ENCODE peak calls at places on chromosomes 5 and 9, in seven cellular contexts. C is heart right ventricle, A is prostate gland, R is heart left ventricle, B is brain microvascular endothelial cell, Q is GM06990, M is endothelial cell. I is an unnamed sample.

GRCh38 chr5:42566658-42567313 is 143.5 kb downstream of the GHR start:
- DNase-seq in C (peak; percentile 42), A (no peak), R (no peak), B (no peak), Q (no peak), M (no peak), I (no peak)

GRCh38 chr5:172595591-172596455 is 45.2 kb upstream of the NEURL1B start:
- DNase-seq in C (no peak), A (no peak), R (no peak), B (no peak), Q (no peak), M (no peak), I (no peak)

GRCh38 chr5:175598774-175599173 is 59.1 kb upstream of the HRH2 start:
- DNase-seq in C (peak; percentile 24), A (no peak), R (no peak), B (no peak), Q (no peak), M (no peak), I (no peak)

GRCh38 chr9:30075451-30076199 is 2308.8 kb upstream of the ACO1 start:
- DNase-seq in C (no peak), A (no peak), R (no peak), B (no peak), Q (no peak), M (no peak), I (no peak)

GRCh38 chr9:105309531-105309931 is 65.1 kb downstream of the SLC44A1 start:
- DNase-seq in C (no peak), A (no peak), R (no peak), B (no peak), Q (no peak), M (no peak), I (no peak)

GRCh38 chr9:68496356-68496755 is 44.3 kb downstream of the TMEM252 start:
- DNase-seq in C (no peak), A (no peak), R (no peak), B (no peak), Q (no peak), M (no peak), I (no peak)

GRCh38 chr5:58666141-58666540 is 83.3 kb downstream of the RAB3C start:
- DNase-seq in C (no peak), A (no peak), R (no peak), B (no peak), Q (no peak), M (no peak), I (no peak)

GRCh38 chr9:122464633-122465567 is 12.8 kb downstream of the OR1J1 start:
- DNase-seq in C (peak; percentile 83), A (peak; percentile 92), R (peak; percentile 66), B (peak; percentile 89), Q (peak; percentile 24), M (peak; percentile 67), I (peak; percentile 69)

GRCh38 chr5:84168841-84169240 is 215.8 kb downstream of the EDIL3 start:
- DNase-seq in C (no peak), A (no peak), R (no peak), B (no peak), Q (no peak), M (no peak), I (no peak)

GRCh38 chr9:120043448-120043847 is 536.5 kb downstream of the CDK5RAP2 start:
- DNase-seq in C (no peak), A (peak; percentile 5), R (no peak), B (no peak), Q (no peak), M (no peak), I (no peak)

GRCh38 chr5:43663916-43664315 is 60.9 kb downstream of the NNT start:
- DNase-seq in C (no peak), A (no peak), R (no peak), B (no peak), Q (no peak), M (no peak), I (no peak)

GRCh38 chr9:37415011-37415719 is 7.3 kb upstream of the GRHPR start:
- DNase-seq in C (peak; percentile 61), A (peak; percentile 56), R (peak; percentile 62), B (peak; percentile 69), Q (peak; percentile 53), M (peak; percentile 84), I (peak; percentile 80)

GRCh38 chr5:118614701-118615475 is 373.5 kb downstream of the DTWD2 start:
- DNase-seq in C (no peak), A (no peak), R (no peak), B (no peak), Q (no peak), M (no peak), I (no peak)

GRCh38 chr9:116202219-116202912 is 48.8 kb downstream of the PAPPA start:
- DNase-seq in C (no peak), A (peak; percentile 6), R (no peak), B (no peak), Q (no peak), M (no peak), I (no peak)

GRCh38 chr5:135386096-135386495 is 12.9 kb downstream of the MACROH2A1 start:
- DNase-seq in C (no peak), A (no peak), R (no peak), B (no peak), Q (no peak), M (no peak), I (no peak)

GRCh38 chr5:59197911-59198310 is 615.0 kb downstream of the RAB3C start:
- DNase-seq in C (no peak), A (no peak), R (no peak), B (no peak), Q (no peak), M (no peak), I (no peak)

GRCh38 chr5:5424736-5425135 is 2.3 kb downstream of the ICE1 start:
- DNase-seq in C (no peak), A (no peak), R (no peak), B (no peak), Q (no peak), M (no peak), I (no peak)

GRCh38 chr5:73826761-73827450 is 200.9 kb downstream of the ARHGEF28 start:
- DNase-seq in C (no peak), A (peak; percentile 83), R (no peak), B (peak; percentile 83), Q (no peak), M (no peak), I (no peak)

GRCh38 chr5:111070272-111071134 is 1.0 kb upstream of the TSLP start:
- DNase-seq in C (no peak), A (no peak), R (peak; percentile 37), B (no peak), Q (no peak), M (peak; percentile 50), I (peak; percentile 60)

GRCh38 chr5:133397432-133397831 is 214.9 kb downstream of the FSTL4 start:
- DNase-seq in C (no peak), A (no peak), R (no peak), B (no peak), Q (no peak), M (no peak), I (no peak)

GRCh38 chr9:91423785-91424402 is at the start of gene NFIL3:
- DNase-seq in C (peak; percentile 75), A (peak; percentile 82), R (peak; percentile 89), B (peak; percentile 49), Q (peak; percentile 83), M (peak; percentile 75), I (peak; percentile 73)

GRCh38 chr9:21754741-21755140 is 47.7 kb upstream of the MTAP start:
- DNase-seq in C (no peak), A (no peak), R (no peak), B (no peak), Q (no peak), M (no peak), I (no peak)

GRCh38 chr5:77437194-77437593 is 54.9 kb downstream of the WDR41 start:
- DNase-seq in C (no peak), A (no peak), R (no peak), B (no peak), Q (no peak), M (no peak), I (no peak)

DNA sequence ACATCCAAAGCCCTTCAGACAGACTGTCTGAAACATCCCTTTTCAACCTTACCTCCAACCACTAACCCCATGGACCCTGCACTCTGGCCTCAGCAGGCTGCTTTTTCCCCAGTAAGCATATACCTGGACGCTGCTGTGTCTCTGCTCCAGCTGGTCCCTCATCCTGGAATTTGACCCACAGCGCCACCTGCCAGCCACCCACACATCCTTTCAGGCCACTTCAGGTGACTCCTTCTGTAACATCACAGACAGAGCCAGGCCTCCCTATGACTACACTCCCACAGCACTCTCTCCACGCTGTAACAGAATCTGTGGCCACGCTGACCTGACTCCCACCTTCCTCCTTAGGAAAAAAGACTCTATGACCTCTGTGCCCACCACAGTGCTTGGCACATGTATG is 3.4 kb downstream of the MGAT1 start:
- DNase-seq in C (no peak), A (no peak), R (no peak), B (no peak), Q (no peak), M (peak; percentile 51), I (peak; percentile 46)
- TF ChIP-seq CTCF in C (peak; percentile 22), A (peak; percentile 33), R (no peak), B (peak; percentile 38), Q (peak; percentile 38), M (no peak), I (no peak)

DNA sequence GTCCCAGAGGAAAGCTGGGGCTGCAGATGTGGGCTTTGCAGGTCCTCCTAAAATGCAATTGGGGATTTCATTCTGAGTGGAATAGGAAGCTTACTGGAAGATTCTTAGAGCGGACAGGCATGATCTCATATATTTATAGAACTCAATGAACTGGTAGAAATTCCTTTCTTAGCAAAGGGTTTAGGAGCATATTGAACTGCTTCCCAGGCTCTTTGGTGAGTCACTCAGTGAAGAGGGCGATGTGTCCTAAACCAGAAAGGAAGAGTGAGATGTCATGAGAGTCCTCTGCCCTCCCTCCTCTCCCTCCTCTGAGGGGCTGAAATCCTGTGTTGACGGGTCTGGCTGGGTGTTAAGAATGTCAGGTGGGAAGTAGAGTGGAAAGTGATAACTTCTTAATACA is 26.3 kb upstream of the SEMA6A start:
- DNase-seq in C (no peak), A (no peak), R (no peak), B (peak; percentile 72), Q (no peak), M (no peak), I (no peak)
- TF ChIP-seq CTCF in C (no peak), A (no peak), R (no peak), B (no peak), Q (no peak), M (no peak), I (no peak)

GRCh38 chr5:98349990-98350365 is 423.5 kb upstream of the RGMB start:
- DNase-seq in C (no peak), A (no peak), R (no peak), B (no peak), Q (no peak), M (no peak), I (no peak)

GRCh38 chr5:98349251-98349989 is 424.0 kb upstream of the RGMB start:
- DNase-seq in C (no peak), A (no peak), R (no peak), B (peak; percentile 88), Q (no peak), M (no peak), I (no peak)
- TF ChIP-seq CTCF in C (no peak), A (no peak), R (no peak), B (peak; percentile 73), Q (peak; percentile 46), M (peak; percentile 57), I (no peak)

DNA sequence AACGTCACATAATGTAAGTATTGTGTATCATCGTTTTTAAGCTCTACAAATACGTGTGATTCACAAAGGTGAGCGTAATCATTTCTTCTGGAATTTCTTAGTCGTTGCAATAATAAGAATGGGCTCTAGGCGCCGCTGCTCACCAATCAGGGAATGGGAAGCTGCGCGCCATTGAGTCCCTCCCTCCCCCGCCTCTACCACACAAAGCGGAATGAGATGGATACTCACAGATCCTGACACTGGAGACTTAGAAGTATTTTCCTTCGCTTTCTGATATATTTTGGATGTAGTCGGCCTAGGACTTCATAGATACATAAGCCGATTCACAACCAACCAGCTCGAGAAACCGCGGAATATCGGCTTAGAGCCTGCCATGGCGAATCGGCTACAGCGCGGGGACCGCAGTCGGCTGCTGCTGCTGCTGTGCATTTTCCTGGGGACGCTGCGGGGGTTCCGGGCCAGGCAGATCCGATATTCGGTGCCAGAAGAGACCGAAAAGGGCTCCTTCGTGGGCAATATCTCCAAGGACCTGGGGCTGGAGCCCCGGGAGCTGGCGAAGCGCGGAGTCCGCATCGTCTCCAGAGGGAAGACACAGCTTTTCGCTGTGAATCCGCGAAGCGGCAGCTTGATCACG is at the start of gene PCDHGA11:
- DNase-seq in C (no peak), A (no peak), R (peak; percentile 40), B (peak; percentile 60), Q (no peak), M (peak; percentile 37), I (no peak)
- TF ChIP-seq CTCF in C (peak; percentile 46), A (peak; percentile 43), R (peak; percentile 32), B (peak; percentile 74), Q (peak; percentile 79), M (peak; percentile 65), I (no peak)

I was measured in mesothelial cell of epicardium.